ENCODE peak calls at places on chromosomes 16 and 17, in six cellular contexts. One of them, this sample, is unnamed.

GRCh38 chr16:49672753-49673152 is 183.2 kb downstream of the ZNF423 start:
- DNase-seq in GM12865: no peak
- DNase-seq in glutamatergic neuron: no peak
- DNase-seq in ascending aorta: no peak
- DNase-seq in HCT116: no peak
- DNase-seq in astrocyte of the spinal cord: no peak
- DNase-seq in this sample: no peak

GRCh38 chr16:89017543-89017942 is 40.5 kb upstream of the CBFA2T3 start:
- DNase-seq in GM12865: no peak
- DNase-seq in glutamatergic neuron: no peak
- DNase-seq in ascending aorta: no peak
- DNase-seq in HCT116: no peak
- DNase-seq in astrocyte of the spinal cord: no peak
- DNase-seq in this sample: no peak

GRCh38 chr16:17206712-17207111 is 264.0 kb downstream of the XYLT1 start:
- DNase-seq in GM12865: no peak
- DNase-seq in glutamatergic neuron: no peak
- DNase-seq in ascending aorta: no peak
- DNase-seq in HCT116: no peak
- DNase-seq in astrocyte of the spinal cord: no peak
- DNase-seq in this sample: no peak

GRCh38 chr16:30585022-30585399 is 486 bp downstream of the ZNF785 start:
- DNase-seq in GM12865: peak; percentile 55
- DNase-seq in glutamatergic neuron: peak; percentile 23
- DNase-seq in ascending aorta: no peak
- DNase-seq in HCT116: no peak
- DNase-seq in astrocyte of the spinal cord: no peak
- DNase-seq in this sample: peak; percentile 44

GRCh38 chr17:27631409-27631755 is 394 bp downstream of the LGALS9 start:
- DNase-seq in GM12865: peak; percentile 59
- DNase-seq in glutamatergic neuron: no peak
- DNase-seq in ascending aorta: no peak
- DNase-seq in HCT116: no peak
- DNase-seq in astrocyte of the spinal cord: no peak
- DNase-seq in this sample: no peak

GRCh38 chr17:52025231-52025630 is 133.3 kb downstream of the CA10 start:
- DNase-seq in GM12865: no peak
- DNase-seq in glutamatergic neuron: no peak
- DNase-seq in ascending aorta: no peak
- DNase-seq in HCT116: no peak
- DNase-seq in astrocyte of the spinal cord: peak; percentile 22
- DNase-seq in this sample: no peak

GRCh38 chr16:66703359-66704215 is 7.0 kb upstream of the CMTM4 start:
- DNase-seq in GM12865: no peak
- DNase-seq in glutamatergic neuron: no peak
- DNase-seq in ascending aorta: no peak
- DNase-seq in HCT116: no peak
- DNase-seq in astrocyte of the spinal cord: no peak
- DNase-seq in this sample: no peak

GRCh38 chr17:37848690-37849616 is 75.3 kb upstream of the TBC1D3K start:
- DNase-seq in GM12865: peak; percentile 82
- DNase-seq in glutamatergic neuron: no peak
- DNase-seq in ascending aorta: no peak
- DNase-seq in HCT116: peak; percentile 89
- DNase-seq in astrocyte of the spinal cord: peak; percentile 84
- DNase-seq in this sample: peak; percentile 54

GRCh38 chr16:28967156-28967555 is 7.4 kb upstream of the SPNS1 start:
- DNase-seq in GM12865: no peak
- DNase-seq in glutamatergic neuron: no peak
- DNase-seq in ascending aorta: no peak
- DNase-seq in HCT116: no peak
- DNase-seq in astrocyte of the spinal cord: no peak
- DNase-seq in this sample: no peak

GRCh38 chr16:80543162-80543561 is 2.4 kb downstream of the DYNLRB2 start:
- DNase-seq in GM12865: no peak
- DNase-seq in glutamatergic neuron: no peak
- DNase-seq in ascending aorta: no peak
- DNase-seq in HCT116: no peak
- DNase-seq in astrocyte of the spinal cord: no peak
- DNase-seq in this sample: no peak

GRCh38 chr17:56297142-56297541 is 143.9 kb downstream of the ANKFN1 start:
- DNase-seq in GM12865: peak; percentile 4
- DNase-seq in glutamatergic neuron: no peak
- DNase-seq in ascending aorta: no peak
- DNase-seq in HCT116: no peak
- DNase-seq in astrocyte of the spinal cord: peak; percentile 61
- DNase-seq in this sample: peak; percentile 68

GRCh38 chr16:1283296-1283695 is 26.1 kb upstream of the UBE2I start:
- DNase-seq in GM12865: no peak
- DNase-seq in glutamatergic neuron: no peak
- DNase-seq in ascending aorta: no peak
- DNase-seq in HCT116: no peak
- DNase-seq in astrocyte of the spinal cord: no peak
- DNase-seq in this sample: no peak

GRCh38 chr16:88335150-88335685 is 47.5 kb upstream of the ZNF469 start:
- DNase-seq in GM12865: no peak
- DNase-seq in glutamatergic neuron: no peak
- DNase-seq in ascending aorta: no peak
- DNase-seq in HCT116: no peak
- DNase-seq in astrocyte of the spinal cord: no peak
- DNase-seq in this sample: no peak

GRCh38 chr17:76145231-76146052 is 4.4 kb upstream of the FOXJ1 start:
- DNase-seq in GM12865: peak; percentile 57
- DNase-seq in glutamatergic neuron: no peak
- DNase-seq in ascending aorta: no peak
- DNase-seq in HCT116: no peak
- DNase-seq in astrocyte of the spinal cord: no peak
- DNase-seq in this sample: peak; percentile 71

GRCh38 chr16:27638833-27639587 is 89.1 kb downstream of the KATNIP start:
- DNase-seq in GM12865: no peak
- DNase-seq in glutamatergic neuron: no peak
- DNase-seq in ascending aorta: no peak
- DNase-seq in HCT116: no peak
- DNase-seq in astrocyte of the spinal cord: no peak
- DNase-seq in this sample: no peak

GRCh38 chr17:11814655-11815262 is 182.5 kb downstream of the ZNF18 start:
- DNase-seq in GM12865: no peak
- DNase-seq in glutamatergic neuron: no peak
- DNase-seq in ascending aorta: no peak
- DNase-seq in HCT116: no peak
- DNase-seq in astrocyte of the spinal cord: peak; percentile 1
- DNase-seq in this sample: no peak

GRCh38 chr17:76452102-76452645 is 778 bp downstream of the UBE2O start:
- DNase-seq in GM12865: no peak
- DNase-seq in glutamatergic neuron: peak; percentile 48
- DNase-seq in ascending aorta: no peak
- DNase-seq in HCT116: no peak
- DNase-seq in astrocyte of the spinal cord: no peak
- DNase-seq in this sample: peak; percentile 11

GRCh38 chr17:51461578-51462004 is 201.2 kb downstream of the UTP18 start:
- DNase-seq in GM12865: peak; percentile 71
- DNase-seq in glutamatergic neuron: peak; percentile 72
- DNase-seq in ascending aorta: no peak
- DNase-seq in HCT116: peak; percentile 78
- DNase-seq in astrocyte of the spinal cord: peak; percentile 8
- DNase-seq in this sample: peak; percentile 63

GRCh38 chr17:39462644-39463375 is 1.5 kb downstream of the CDK12 start:
- DNase-seq in GM12865: peak; percentile 14
- DNase-seq in glutamatergic neuron: peak; percentile 17
- DNase-seq in ascending aorta: no peak
- DNase-seq in HCT116: no peak
- DNase-seq in astrocyte of the spinal cord: no peak
- DNase-seq in this sample: peak; percentile 9

GRCh38 chr17:59287452-59287851 is 44.0 kb upstream of the YPEL2 start:
- DNase-seq in GM12865: no peak
- DNase-seq in glutamatergic neuron: no peak
- DNase-seq in ascending aorta: no peak
- DNase-seq in HCT116: peak; percentile 27
- DNase-seq in astrocyte of the spinal cord: peak; percentile 6
- DNase-seq in this sample: no peak

GRCh38 chr16:48383204-48383876 is 1.9 kb downstream of the SIAH1 start:
- DNase-seq in GM12865: no peak
- DNase-seq in glutamatergic neuron: no peak
- DNase-seq in ascending aorta: no peak
- DNase-seq in HCT116: no peak
- DNase-seq in astrocyte of the spinal cord: no peak
- DNase-seq in this sample: no peak

GRCh38 chr17:80504671-80505413 is 28.4 kb upstream of the NPTX1 start:
- DNase-seq in GM12865: no peak
- DNase-seq in glutamatergic neuron: peak; percentile 53
- DNase-seq in ascending aorta: no peak
- DNase-seq in HCT116: no peak
- DNase-seq in astrocyte of the spinal cord: peak; percentile 78
- DNase-seq in this sample: no peak

GRCh38 chr16:89237733-89238132 is 20.2 kb downstream of the ZNF778 start:
- DNase-seq in GM12865: no peak
- DNase-seq in glutamatergic neuron: no peak
- DNase-seq in ascending aorta: no peak
- DNase-seq in HCT116: no peak
- DNase-seq in astrocyte of the spinal cord: no peak
- DNase-seq in this sample: no peak

GRCh38 chr17:77465358-77466041 is 324.7 kb downstream of the SEC14L1 start:
- DNase-seq in GM12865: peak; percentile 94
- DNase-seq in glutamatergic neuron: no peak
- DNase-seq in ascending aorta: peak; percentile 51
- DNase-seq in HCT116: no peak
- DNase-seq in astrocyte of the spinal cord: peak; percentile 75
- DNase-seq in this sample: peak; percentile 91

GRCh38 chr17:64183815-64184397 is 54.0 kb upstream of the ERN1 start:
- DNase-seq in GM12865: no peak
- DNase-seq in glutamatergic neuron: no peak
- DNase-seq in ascending aorta: no peak
- DNase-seq in HCT116: no peak
- DNase-seq in astrocyte of the spinal cord: peak; percentile 33
- DNase-seq in this sample: peak; percentile 64

GRCh38 chr17:62671553-62671952 is 44.1 kb downstream of the MRC2 start:
- DNase-seq in GM12865: no peak
- DNase-seq in glutamatergic neuron: no peak
- DNase-seq in ascending aorta: no peak
- DNase-seq in HCT116: no peak
- DNase-seq in astrocyte of the spinal cord: no peak
- DNase-seq in this sample: no peak

GRCh38 chr16:88759245-88759975 is 25.6 kb downstream of the PIEZO1 start:
- DNase-seq in GM12865: no peak
- DNase-seq in glutamatergic neuron: no peak
- DNase-seq in ascending aorta: no peak
- DNase-seq in HCT116: no peak
- DNase-seq in astrocyte of the spinal cord: peak; percentile 39
- DNase-seq in this sample: peak; percentile 38

GRCh38 chr17:52751051-52751450 is 592.5 kb upstream of the CA10 start:
- DNase-seq in GM12865: no peak
- DNase-seq in glutamatergic neuron: no peak
- DNase-seq in ascending aorta: no peak
- DNase-seq in HCT116: no peak
- DNase-seq in astrocyte of the spinal cord: no peak
- DNase-seq in this sample: no peak

GRCh38 chr16:89711601-89712475 is 8.9 kb downstream of the VPS9D1 start:
- DNase-seq in GM12865: peak; percentile 91
- DNase-seq in glutamatergic neuron: peak; percentile 70
- DNase-seq in ascending aorta: no peak
- DNase-seq in HCT116: peak; percentile 73
- DNase-seq in astrocyte of the spinal cord: peak; percentile 56
- DNase-seq in this sample: peak; percentile 81

GRCh38 chr16:70703041-70703834 is 17.4 kb upstream of the MTSS2 start:
- DNase-seq in GM12865: no peak
- DNase-seq in glutamatergic neuron: peak; percentile 67
- DNase-seq in ascending aorta: peak; percentile 80
- DNase-seq in HCT116: no peak
- DNase-seq in astrocyte of the spinal cord: peak; percentile 92
- DNase-seq in this sample: no peak
- TF ChIP-seq CTCF in GM12865: no peak
- TF ChIP-seq CTCF in glutamatergic neuron: no peak
- TF ChIP-seq CTCF in ascending aorta: peak; percentile 52
- TF ChIP-seq CTCF in HCT116: peak; percentile 20
- TF ChIP-seq CTCF in astrocyte of the spinal cord: peak; percentile 45
- TF ChIP-seq CTCF in this sample: no peak

GRCh38 chr17:69809331-69809730 is 265.7 kb upstream of the KCNJ16 start:
- DNase-seq in GM12865: no peak
- DNase-seq in glutamatergic neuron: no peak
- DNase-seq in ascending aorta: no peak
- DNase-seq in HCT116: no peak
- DNase-seq in astrocyte of the spinal cord: no peak
- DNase-seq in this sample: no peak
- TF ChIP-seq CTCF in GM12865: no peak
- TF ChIP-seq CTCF in glutamatergic neuron: no peak
- TF ChIP-seq CTCF in ascending aorta: no peak
- TF ChIP-seq CTCF in HCT116: no peak
- TF ChIP-seq CTCF in astrocyte of the spinal cord: no peak
- TF ChIP-seq CTCF in this sample: no peak

DNA sequence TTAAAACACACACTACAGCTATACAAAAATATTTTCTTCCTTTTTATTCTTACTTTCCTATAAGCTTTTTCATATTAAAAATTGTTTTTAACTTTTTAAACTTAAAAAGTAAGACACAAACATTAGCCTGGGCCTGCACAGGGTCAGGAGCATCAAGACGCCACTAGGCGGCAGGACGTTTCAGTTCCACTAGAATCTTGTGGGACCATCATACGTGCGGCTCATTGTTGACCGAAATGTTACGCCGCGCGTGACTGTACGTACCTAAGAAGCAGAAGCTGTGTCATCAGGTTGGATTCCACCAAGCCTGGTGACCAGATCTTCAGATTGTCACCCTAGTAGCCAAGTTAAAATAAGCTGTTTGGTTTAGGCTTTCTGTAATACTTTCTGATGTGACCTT is 47.1 kb downstream of the USP10 start:
- DNase-seq in GM12865: peak; percentile 21
- DNase-seq in glutamatergic neuron: no peak
- DNase-seq in ascending aorta: no peak
- DNase-seq in HCT116: no peak
- DNase-seq in astrocyte of the spinal cord: no peak
- DNase-seq in this sample: no peak
- TF ChIP-seq CTCF in GM12865: no peak
- TF ChIP-seq CTCF in glutamatergic neuron: peak; percentile 55
- TF ChIP-seq CTCF in ascending aorta: no peak
- TF ChIP-seq CTCF in HCT116: peak; percentile 64
- TF ChIP-seq CTCF in astrocyte of the spinal cord: peak; percentile 51
- TF ChIP-seq CTCF in this sample: peak; percentile 25

GRCh38 chr17:2122641-2123302 is 67.9 kb downstream of the HIC1 start:
- DNase-seq in GM12865: no peak
- DNase-seq in glutamatergic neuron: no peak
- DNase-seq in ascending aorta: peak; percentile 17
- DNase-seq in HCT116: no peak
- DNase-seq in astrocyte of the spinal cord: peak; percentile 86
- DNase-seq in this sample: no peak
- TF ChIP-seq CTCF in GM12865: no peak
- TF ChIP-seq CTCF in glutamatergic neuron: no peak
- TF ChIP-seq CTCF in ascending aorta: no peak
- TF ChIP-seq CTCF in HCT116: no peak
- TF ChIP-seq CTCF in astrocyte of the spinal cord: peak; percentile 3
- TF ChIP-seq CTCF in this sample: no peak

GRCh38 chr17:61463068-61463980 is 11.1 kb downstream of the TBX4 start:
- DNase-seq in GM12865: no peak
- DNase-seq in glutamatergic neuron: peak; percentile 53
- DNase-seq in ascending aorta: no peak
- DNase-seq in HCT116: no peak
- DNase-seq in astrocyte of the spinal cord: no peak
- DNase-seq in this sample: no peak
- TF ChIP-seq CTCF in GM12865: no peak
- TF ChIP-seq CTCF in glutamatergic neuron: peak; percentile 62
- TF ChIP-seq CTCF in ascending aorta: no peak
- TF ChIP-seq CTCF in HCT116: peak; percentile 32
- TF ChIP-seq CTCF in astrocyte of the spinal cord: no peak
- TF ChIP-seq CTCF in this sample: no peak